ENCODE peak calls at places on chromosome 18, in five cellular contexts. F, W, G, Y and A are unnamed samples.

GRCh38 chr18:41993151-41993550 is 38.1 kb downstream of the PIK3C3 start:
- DNase-seq in F (no peak), Y (peak), W (no peak), G (no peak), A (no peak)

GRCh38 chr18:74516271-74517235 is 17.7 kb upstream of the CNDP1 start:
- DNase-seq in G (no peak), W (no peak), F (no peak), Y (no peak), A (no peak)

GRCh38 chr18:13161276-13161899 is 57.2 kb upstream of the LDLRAD4 start:
- DNase-seq in G (no peak), Y (no peak), F (no peak), W (no peak), A (no peak)

GRCh38 chr18:34773378-34773777 is 63.3 kb downstream of the DTNA start:
- DNase-seq in F (no peak), G (peak), Y (no peak), W (no peak), A (no peak)

GRCh38 chr18:69469444-69469919 is 68.8 kb downstream of the DOK6 start:
- DNase-seq in W (peak), Y (no peak), F (peak), G (no peak), A (no peak)

GRCh38 chr18:75530118-75530517 is 102.6 kb upstream of the SMIM21 start:
- DNase-seq in F (no peak), G (peak), Y (no peak), W (no peak), A (no peak)

GRCh38 chr18:2147424-2147823 is 423.9 kb downstream of the METTL4 start:
- DNase-seq in W (no peak), F (no peak), G (peak), Y (no peak), A (peak)

GRCh38 chr18:5543036-5543671 is 643 bp downstream of the EPB41L3 start:
- DNase-seq in Y (no peak), G (no peak), W (no peak), F (peak), A (no peak)

GRCh38 chr18:48249841-48250240 is 159.3 kb downstream of the ZBTB7C start:
- DNase-seq in F (no peak), G (no peak), Y (no peak), W (no peak), A (no peak)

GRCh38 chr18:57951110-57951796 is 92.8 kb upstream of the NEDD4L start:
- DNase-seq in F (no peak), W (no peak), G (no peak), Y (no peak), A (no peak)

GRCh38 chr18:395481-396250 is 104.8 kb downstream of the COLEC12 start:
- DNase-seq in F (no peak), G (peak), W (no peak), Y (peak), A (no peak)

GRCh38 chr18:332007-332406 is 64.2 kb upstream of the THOC1 start:
- DNase-seq in G (no peak), Y (no peak), F (peak), W (no peak), A (no peak)

GRCh38 chr18:70641156-70641775 is 352.4 kb downstream of the SOCS6 start:
- DNase-seq in Y (no peak), W (no peak), F (no peak), G (no peak), A (no peak)

DNA sequence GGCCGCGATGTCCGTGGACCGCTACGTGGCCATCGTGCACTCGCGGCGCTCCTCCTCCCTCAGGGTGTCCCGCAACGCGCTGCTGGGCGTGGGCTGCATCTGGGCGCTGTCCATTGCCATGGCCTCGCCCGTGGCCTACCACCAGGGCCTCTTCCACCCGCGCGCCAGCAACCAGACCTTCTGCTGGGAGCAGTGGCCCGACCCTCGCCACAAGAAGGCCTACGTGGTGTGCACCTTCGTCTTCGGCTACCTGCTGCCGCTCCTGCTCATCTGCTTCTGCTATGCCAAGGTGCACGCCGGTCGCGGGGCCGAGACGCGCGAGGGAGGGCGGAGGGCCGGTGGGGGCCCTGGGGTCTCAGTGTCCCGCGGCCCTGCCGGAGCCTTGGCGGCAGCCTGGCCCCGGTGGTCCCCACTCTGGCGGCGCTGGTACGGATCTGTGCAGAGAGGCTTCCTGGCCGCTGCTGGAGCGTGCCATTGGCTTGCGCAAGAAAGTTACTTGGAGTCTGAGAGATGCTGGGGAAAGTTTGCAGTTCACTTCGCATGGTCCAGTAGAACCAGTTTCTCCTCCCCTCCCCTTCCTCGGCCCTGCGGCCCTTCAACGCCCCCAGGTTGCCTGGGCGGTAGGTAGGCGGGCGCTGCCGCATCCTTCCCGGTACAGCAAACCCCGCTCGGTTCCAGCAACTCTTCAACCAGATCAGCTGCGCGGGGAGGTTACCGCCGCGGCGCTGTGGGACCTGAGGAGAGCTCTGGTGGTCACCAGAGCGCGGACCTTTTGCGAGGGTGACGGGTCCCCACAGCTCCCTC is 1.5 kb downstream of the GALR1 start:
- DNase-seq in G (peak), W (no peak), F (peak), Y (peak), A (no peak)
- H3K4me3 ChIP-seq in G (no peak), W (no peak), F (no peak), Y (no peak), A (no peak)

DNA sequence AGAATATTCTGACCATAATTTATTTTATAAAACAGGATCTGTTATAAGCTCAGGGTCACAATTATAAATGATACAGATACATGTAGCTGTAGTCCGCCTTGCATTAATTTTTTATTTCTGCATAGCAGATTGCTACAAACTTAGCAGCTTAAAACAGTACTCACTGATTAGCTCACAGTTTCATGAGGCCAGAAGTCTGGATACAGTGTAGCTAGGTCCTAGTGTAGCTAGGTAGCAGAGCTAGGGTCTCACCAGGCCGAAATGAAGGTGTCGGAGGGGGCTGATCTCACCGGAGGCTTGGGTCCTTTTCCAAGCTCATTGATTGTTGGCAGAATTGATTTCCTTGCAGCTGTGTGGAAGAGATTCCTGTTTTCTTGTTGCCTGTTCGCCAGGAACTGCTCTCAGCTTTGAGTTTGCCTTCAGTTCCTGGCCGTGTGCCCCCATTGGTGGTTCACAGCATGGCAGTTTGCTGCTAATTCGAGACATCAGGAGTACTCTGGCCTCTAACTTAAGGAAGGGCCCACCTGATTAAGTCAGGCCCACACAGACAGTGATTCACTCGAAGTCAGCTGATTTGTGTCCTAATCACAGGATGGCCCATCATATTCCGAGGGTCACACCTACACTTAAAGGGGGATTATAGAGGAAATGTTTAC is 18.4 kb downstream of the NAPG start:
- DNase-seq in F (peak), G (no peak), Y (no peak), W (no peak), A (no peak)
- H3K4me3 ChIP-seq in F (no peak), G (no peak), Y (no peak), W (no peak), A (no peak)

GRCh38 chr18:50654658-50655550 is 95.0 kb downstream of the MAPK4 start:
- DNase-seq in F (no peak), W (no peak), Y (no peak), G (no peak), A (no peak)
- H3K4me3 ChIP-seq in F (no peak), W (no peak), Y (no peak), G (no peak), A (no peak)

GRCh38 chr18:55981712-55982475 is 393.9 kb upstream of the TCF4 start:
- DNase-seq in Y (no peak), G (no peak), F (no peak), W (no peak), A (no peak)

GRCh38 chr18:55988537-55988936 is 400.5 kb upstream of the TCF4 start:
- DNase-seq in Y (peak), G (peak), F (no peak), W (no peak), A (no peak)

GRCh38 chr18:55983433-55983832 is 395.4 kb upstream of the TCF4 start:
- DNase-seq in G (no peak), Y (no peak), F (no peak), W (no peak), A (no peak)

GRCh38 chr18:55982992-55983391 is 395.0 kb upstream of the TCF4 start:
- DNase-seq in F (peak), W (no peak), G (no peak), Y (no peak), A (no peak)
- H3K4me3 ChIP-seq in F (no peak), W (no peak), G (no peak), Y (no peak), A (no peak)

GRCh38 chr18:22169889-22170420 is 566 bp downstream of the GATA6 start:
- DNase-seq in G (peak), F (peak), W (no peak), Y (peak), A (no peak)

GRCh38 chr18:22170421-22171262 is 1.3 kb downstream of the GATA6 start:
- DNase-seq in W (no peak), F (peak), Y (peak), G (peak), A (no peak)

GRCh38 chr18:22171839-22172582 is 2.6 kb downstream of the GATA6 start:
- DNase-seq in G (peak), W (no peak), F (no peak), Y (peak), A (no peak)

GRCh38 chr18:22172594-22173049 is 3.2 kb downstream of the GATA6 start:
- DNase-seq in G (peak), F (no peak), W (no peak), Y (peak), A (no peak)

GRCh38 chr18:22171263-22171838 is 2.0 kb downstream of the GATA6 start:
- DNase-seq in G (peak), Y (no peak), F (no peak), W (no peak), A (no peak)
- H3K4me3 ChIP-seq in G (peak), Y (peak), F (peak), W (no peak), A (peak)

DNA sequence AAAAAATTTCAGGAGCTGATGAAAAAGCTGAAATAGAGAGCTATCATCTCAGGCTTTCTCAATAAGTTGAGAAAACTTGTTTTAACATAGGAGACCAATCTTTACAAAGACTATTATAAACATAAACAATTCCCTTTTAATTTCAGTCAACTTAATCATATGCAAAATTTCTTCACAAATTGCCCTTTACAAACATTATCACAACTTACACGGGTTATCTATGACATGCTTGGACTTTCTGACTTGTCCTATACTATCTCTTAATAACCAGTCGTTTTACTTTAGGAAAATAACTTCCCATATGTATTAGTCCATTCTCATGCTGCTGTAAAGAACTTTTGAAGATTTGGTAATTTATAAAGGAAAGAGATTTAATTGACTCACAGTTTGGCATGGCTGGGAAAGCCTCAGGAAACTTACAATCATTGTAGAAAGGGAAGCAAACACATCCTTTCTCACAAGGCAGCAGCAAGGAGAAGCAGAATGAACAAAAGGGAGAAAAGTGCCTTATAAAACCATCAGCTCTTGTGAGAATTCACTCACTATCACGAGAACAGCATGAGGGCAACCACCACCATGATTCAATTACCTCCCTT is 1583.7 kb upstream of the CELF4 start:
- DNase-seq in G (no peak), W (no peak), Y (no peak), F (peak), A (no peak)
- H3K4me3 ChIP-seq in G (no peak), W (no peak), Y (no peak), F (no peak), A (no peak)

GRCh38 chr18:49494660-49495059 is 7.6 kb upstream of the C18orf32 start:
- DNase-seq in Y (no peak), F (no peak), W (no peak), G (no peak), A (no peak)

GRCh38 chr18:49495074-49495473 is 8.0 kb upstream of the C18orf32 start:
- DNase-seq in W (no peak), F (no peak), G (no peak), Y (no peak), A (no peak)

GRCh38 chr18:49495480-49495879 is 8.4 kb upstream of the C18orf32 start:
- DNase-seq in W (no peak), G (no peak), F (no peak), Y (no peak), A (no peak)

GRCh38 chr18:49500136-49500921 is 13.3 kb upstream of the C18orf32 start:
- DNase-seq in F (peak), G (no peak), Y (no peak), W (no peak), A (no peak)

DNA sequence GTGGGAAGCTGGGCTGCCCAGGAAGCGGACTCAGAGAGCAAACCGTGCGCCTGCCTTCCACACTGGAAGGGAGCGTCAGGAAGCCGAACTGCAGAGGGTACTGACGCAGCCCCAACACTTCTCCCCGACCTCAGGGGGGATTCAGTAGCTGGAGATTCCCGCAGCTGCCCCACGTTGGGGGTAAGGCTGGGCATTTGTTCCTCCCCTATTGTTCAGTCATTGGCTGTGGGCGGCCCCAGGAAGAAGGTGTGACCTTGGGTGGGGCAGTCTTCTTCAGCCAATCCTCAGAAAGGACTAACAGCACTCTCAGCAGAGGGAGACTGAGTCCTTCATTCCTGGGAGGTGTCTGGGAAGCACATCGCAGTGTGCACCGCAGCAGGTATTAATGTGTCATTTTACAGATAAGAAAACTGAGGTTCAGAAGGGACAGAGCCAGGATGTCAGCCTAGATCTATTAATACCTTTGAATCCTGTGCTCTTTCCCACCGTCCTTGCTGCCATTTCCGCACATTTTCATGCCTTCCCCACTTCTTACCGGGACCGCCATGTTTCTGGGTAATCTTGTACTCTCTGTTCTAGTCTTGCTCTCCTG is 12.1 kb upstream of the C18orf32 start:
- DNase-seq in Y (no peak), F (no peak), G (no peak), W (no peak), A (no peak)
- H3K4me3 ChIP-seq in Y (no peak), F (no peak), G (no peak), W (no peak), A (no peak)

GRCh38 chr18:9133225-9133624 is 3.4 kb upstream of the ANKRD12 start:
- DNase-seq in F (no peak), Y (no peak), W (no peak), G (no peak), A (no peak)
- H3K4me3 ChIP-seq in F (no peak), Y (no peak), W (no peak), G (no peak), A (no peak)